ENCODE peak calls at places on chromosomes 16 and 17, in six cellular contexts. P is HL-60, I is GM12878, T is K562, R is H1, F is HepG2. B is an unnamed sample.

GRCh38 chr17:28384281-28385036 is 13.0 kb downstream of the SARM1 start:
- DNase-seq in P (no peak), I (no peak), T (no peak), R (peak), F (no peak), B (no peak)

GRCh38 chr17:61340431-61340830 is 59.2 kb upstream of the TBX2 start:
- DNase-seq in P (no peak), I (no peak), T (no peak), R (no peak), F (no peak), B (no peak)

GRCh38 chr17:77328823-77329740 is 188.3 kb downstream of the SEC14L1 start:
- DNase-seq in P (no peak), I (no peak), T (no peak), R (no peak), F (no peak), B (no peak)

GRCh38 chr17:71975331-71975801 is 145.5 kb upstream of the SOX9 start:
- DNase-seq in P (no peak), I (no peak), T (no peak), R (no peak), F (no peak), B (no peak)

GRCh38 chr16:71626858-71627213 is 852 bp downstream of the MARVELD3 start:
- DNase-seq in P (no peak), I (no peak), T (peak), R (peak), F (no peak), B (no peak)

GRCh38 chr17:231966-232807 is 50.7 kb upstream of the DOC2B start:
- DNase-seq in P (no peak), I (no peak), T (no peak), R (peak), F (no peak), B (peak)

GRCh38 chr17:35947156-35947585 is 3.7 kb upstream of the LYZL6 start:
- DNase-seq in P (peak), I (no peak), T (peak), R (peak), F (peak), B (peak)

GRCh38 chr17:8696951-8697745 is 47.5 kb downstream of the CCDC42 start:
- DNase-seq in P (no peak), I (no peak), T (no peak), R (peak), F (peak), B (peak)

GRCh38 chr16:85556456-85557082 is 56.6 kb upstream of the GSE1 start:
- DNase-seq in P (no peak), I (no peak), T (peak), R (peak), F (no peak), B (peak)

GRCh38 chr16:49048557-49048956 is 233.1 kb downstream of the CBLN1 start:
- DNase-seq in P (no peak), I (no peak), T (no peak), R (no peak), F (peak), B (no peak)

GRCh38 chr17:38730526-38731379 is 612 bp downstream of the CISD3 start:
- DNase-seq in P (no peak), I (no peak), T (no peak), R (peak), F (peak), B (peak)

GRCh38 chr16:84093879-84094270 is 22.9 kb downstream of the MBTPS1 start:
- DNase-seq in P (no peak), I (no peak), T (no peak), R (no peak), F (no peak), B (no peak)

GRCh38 chr16:87757841-87758426 is 7.9 kb downstream of the KLHDC4 start:
- DNase-seq in P (no peak), I (no peak), T (no peak), R (no peak), F (no peak), B (no peak)

GRCh38 chr17:28204751-28205150 is 114.2 kb upstream of the TMEM97 start:
- DNase-seq in P (no peak), I (no peak), T (no peak), R (no peak), F (no peak), B (no peak)

GRCh38 chr16:55489119-55489955 is 10.3 kb downstream of the MMP2 start:
- DNase-seq in P (no peak), I (no peak), T (no peak), R (no peak), F (no peak), B (no peak)

GRCh38 chr16:85248857-85249256 is 136.6 kb upstream of the CIBAR2 start:
- DNase-seq in P (no peak), I (no peak), T (no peak), R (no peak), F (no peak), B (no peak)

GRCh38 chr16:11133344-11133921 is 122.6 kb downstream of the SOCS1 start:
- DNase-seq in P (peak), I (no peak), T (peak), R (no peak), F (peak), B (no peak)

GRCh38 chr17:11953924-11954323 is 43.4 kb downstream of the ZNF18 start:
- DNase-seq in P (no peak), I (no peak), T (no peak), R (no peak), F (no peak), B (no peak)

GRCh38 chr17:80843741-80844156 is 147.9 kb upstream of the CHMP6 start:
- DNase-seq in P (no peak), I (no peak), T (no peak), R (no peak), F (peak), B (no peak)

GRCh38 chr17:19244796-19245195 is 7.6 kb downstream of the EPN2 start:
- DNase-seq in P (no peak), I (no peak), T (no peak), R (no peak), F (no peak), B (no peak)

GRCh38 chr17:13030459-13031305 is 12.9 kb upstream of the ELAC2 start:
- DNase-seq in P (no peak), I (no peak), T (peak), R (peak), F (peak), B (peak)

GRCh38 chr17:54536306-54536705 is 364.3 kb upstream of the TOM1L1 start:
- DNase-seq in P (no peak), I (no peak), T (no peak), R (no peak), F (no peak), B (no peak)

GRCh38 chr17:77436058-77436442 is 295.3 kb downstream of the SEC14L1 start:
- DNase-seq in P (no peak), I (no peak), T (no peak), R (peak), F (no peak), B (peak)

GRCh38 chr16:15810949-15811348 is 45.9 kb downstream of the MYH11 start:
- DNase-seq in P (no peak), I (no peak), T (no peak), R (no peak), F (no peak), B (no peak)

GRCh38 chr17:27495460-27495859 is 39.2 kb downstream of the KSR1 start:
- DNase-seq in P (no peak), I (no peak), T (no peak), R (no peak), F (no peak), B (no peak)

GRCh38 chr17:18379246-18380146 is 1.9 kb downstream of the EVPLL start:
- DNase-seq in P (no peak), I (no peak), T (no peak), R (no peak), F (no peak), B (peak)

GRCh38 chr17:8156174-8156992 is 4.2 kb upstream of the PER1 start:
- DNase-seq in P (peak), I (peak), T (peak), R (peak), F (peak), B (peak)

GRCh38 chr17:1493291-1493980 is 950 bp upstream of the MYO1C start:
- DNase-seq in P (no peak), I (no peak), T (no peak), R (no peak), F (no peak), B (no peak)

GRCh38 chr16:66470556-66470955 is 43.5 kb downstream of the BEAN1 start:
- DNase-seq in P (no peak), I (no peak), T (no peak), R (no peak), F (no peak), B (no peak)

GRCh38 chr17:33014751-33015150 is 23.1 kb downstream of the SPACA3 start:
- DNase-seq in P (no peak), I (no peak), T (no peak), R (peak), F (peak), B (peak)

GRCh38 chr17:42617956-42618431 is 8.5 kb downstream of the TUBG1 start:
- DNase-seq in P (no peak), I (peak), T (peak), R (peak), F (no peak), B (peak)

GRCh38 chr17:36493956-36494355 is 7.5 kb downstream of the ZNHIT3 start:
- DNase-seq in P (no peak), I (no peak), T (no peak), R (no peak), F (no peak), B (no peak)

GRCh38 chr16:10277597-10277996 is 95.4 kb upstream of the GRIN2A start:
- DNase-seq in P (no peak), I (no peak), T (no peak), R (no peak), F (no peak), B (no peak)

GRCh38 chr17:37527249-37527851 is 37.7 kb downstream of the DUSP14 start:
- DNase-seq in P (peak), I (no peak), T (peak), R (peak), F (peak), B (peak)

GRCh38 chr17:57612202-57613071 is 132.7 kb downstream of the CCDC182 start:
- DNase-seq in P (no peak), I (peak), T (peak), R (no peak), F (peak), B (no peak)
- TF ChIP-seq GABPA in P (no peak), I (no peak), T (no peak), R (no peak), F (no peak), B (no peak)

DNA sequence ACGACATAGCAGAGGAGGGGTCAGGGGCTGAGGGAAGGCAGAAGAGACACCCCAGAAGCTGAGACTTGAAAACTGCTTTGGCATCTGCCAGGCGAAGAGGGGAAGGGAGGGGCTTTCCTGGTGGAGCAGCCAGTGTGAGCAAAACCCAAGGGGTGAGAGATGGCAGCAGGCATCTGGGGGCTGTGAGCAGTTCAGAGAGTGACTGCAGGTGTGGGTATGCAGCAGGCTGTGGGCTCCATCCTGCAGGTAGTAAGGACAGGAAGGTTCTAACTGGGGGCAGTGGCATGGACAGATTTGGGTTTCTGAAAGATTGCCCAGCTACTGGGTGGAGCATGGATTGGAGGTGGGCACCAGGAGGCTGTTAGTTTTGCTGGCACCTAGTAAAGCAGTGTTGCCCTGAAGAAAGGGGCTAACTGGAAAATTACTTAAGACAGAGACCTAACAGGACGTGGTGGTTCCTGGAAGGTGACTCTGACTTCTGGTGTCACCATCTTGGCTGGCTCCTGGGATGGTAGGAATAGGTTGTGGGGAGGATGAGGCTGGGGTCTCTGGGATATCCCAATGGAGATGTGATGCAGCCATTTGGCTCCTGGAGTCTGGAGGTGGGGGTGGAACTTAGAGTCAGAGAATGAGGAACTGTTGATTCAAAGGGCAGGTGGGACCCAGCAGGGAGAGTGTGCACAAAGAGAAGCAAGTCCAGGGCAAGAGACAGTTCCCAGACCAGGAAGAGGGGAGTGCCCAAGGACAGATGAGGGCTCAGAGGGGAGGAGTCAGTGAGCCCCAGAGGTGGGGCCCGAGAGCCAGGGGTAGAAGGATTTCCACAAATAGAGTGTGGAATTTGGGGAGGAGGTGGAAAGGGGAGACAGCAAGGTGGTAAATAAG is 11.2 kb downstream of the BCL7C start:
- DNase-seq in P (no peak), I (no peak), T (no peak), R (no peak), F (no peak), B (no peak)
- TF ChIP-seq GABPA in P (no peak), I (no peak), T (no peak), R (no peak), F (no peak), B (no peak)

GRCh38 chr17:76007850-76008165 is 7.2 kb downstream of the CDK3 start:
- DNase-seq in P (no peak), I (no peak), T (no peak), R (no peak), F (no peak), B (no peak)

GRCh38 chr17:76009969-76010661 is 9.5 kb downstream of the CDK3 start:
- DNase-seq in P (no peak), I (no peak), T (no peak), R (no peak), F (no peak), B (no peak)

GRCh38 chr17:76008630-76009425 is 8.2 kb downstream of the CDK3 start:
- DNase-seq in P (no peak), I (no peak), T (no peak), R (no peak), F (no peak), B (no peak)

GRCh38 chr17:76008208-76008607 is 7.6 kb downstream of the CDK3 start:
- DNase-seq in P (no peak), I (no peak), T (no peak), R (no peak), F (no peak), B (no peak)

DNA sequence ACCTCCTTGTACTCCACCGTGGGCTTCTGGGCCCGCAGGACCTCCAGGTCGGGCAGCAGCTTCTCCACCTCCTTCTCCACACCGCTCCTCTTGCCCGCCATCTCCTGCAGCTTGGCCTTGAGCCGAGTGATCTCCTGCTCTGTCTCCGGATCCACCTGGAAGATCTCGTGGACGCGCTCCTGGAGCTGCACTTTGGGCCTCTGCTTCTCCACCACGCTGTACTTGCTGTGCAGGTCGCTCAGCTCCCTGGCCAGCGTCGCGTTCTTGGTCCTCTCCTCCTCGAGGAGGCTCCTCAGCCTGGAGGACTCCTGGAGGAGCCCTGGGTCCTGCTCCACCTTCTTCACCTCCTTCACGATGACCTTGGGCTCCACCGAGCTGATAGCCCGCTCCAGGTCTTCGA is 8.8 kb downstream of the CDK3 start:
- DNase-seq in P (no peak), I (no peak), T (no peak), R (no peak), F (no peak), B (no peak)
- TF ChIP-seq GABPA in P (no peak), I (no peak), T (no peak), R (no peak), F (no peak), B (no peak)

GRCh38 chr16:64702415-64702814 is 419.4 kb downstream of the CDH11 start:
- DNase-seq in P (no peak), I (no peak), T (no peak), R (no peak), F (no peak), B (no peak)

GRCh38 chr16:64695684-64696083 is 426.2 kb downstream of the CDH11 start:
- DNase-seq in P (no peak), I (no peak), T (no peak), R (no peak), F (no peak), B (no peak)

GRCh38 chr16:64700628-64701027 is 421.2 kb downstream of the CDH11 start:
- DNase-seq in P (no peak), I (no peak), T (no peak), R (no peak), F (no peak), B (no peak)

GRCh38 chr16:64696872-64697271 is 425.0 kb downstream of the CDH11 start:
- DNase-seq in P (no peak), I (no peak), T (no peak), R (no peak), F (no peak), B (no peak)
- TF ChIP-seq GABPA in P (no peak), I (no peak), T (no peak), R (no peak), F (no peak), B (no peak)

GRCh38 chr17:44065668-44066203 is 735 bp downstream of the LSM12 start:
- DNase-seq in P (no peak), I (no peak), T (no peak), R (no peak), F (no peak), B (no peak)
- TF ChIP-seq GABPA in P (no peak), I (no peak), T (no peak), R (no peak), F (no peak), B (no peak)

GRCh38 chr16:89344846-89345577 is 127.5 kb downstream of the ZNF778 start:
- DNase-seq in P (no peak), I (no peak), T (no peak), R (no peak), F (no peak), B (no peak)

GRCh38 chr16:89344314-89344828 is 126.9 kb downstream of the ZNF778 start:
- DNase-seq in P (no peak), I (no peak), T (no peak), R (no peak), F (no peak), B (no peak)

GRCh38 chr16:89346869-89347268 is 129.4 kb downstream of the ZNF778 start:
- DNase-seq in P (no peak), I (no peak), T (no peak), R (no peak), F (no peak), B (no peak)

GRCh38 chr16:89343501-89344291 is 126.2 kb downstream of the ZNF778 start:
- DNase-seq in P (no peak), I (no peak), T (no peak), R (no peak), F (no peak), B (no peak)

GRCh38 chr16:89345663-89346150 is 128.2 kb downstream of the ZNF778 start:
- DNase-seq in P (no peak), I (no peak), T (no peak), R (no peak), F (peak), B (no peak)
- TF ChIP-seq GABPA in P (no peak), I (no peak), T (no peak), R (no peak), F (no peak), B (no peak)

GRCh38 chr16:21185659-21186325 is 25.6 kb downstream of the ZP2 start:
- DNase-seq in P (no peak), I (no peak), T (no peak), R (no peak), F (no peak), B (no peak)
- TF ChIP-seq GABPA in P (no peak), I (no peak), T (no peak), R (no peak), F (no peak), B (no peak)

GRCh38 chr17:82963104-82963950 is 116.1 kb upstream of the METRNL start:
- DNase-seq in P (peak), I (no peak), T (no peak), R (peak), F (no peak), B (peak)
- TF ChIP-seq GABPA in P (no peak), I (no peak), T (no peak), R (peak), F (no peak), B (no peak)

GRCh38 chr16:57668259-57668563 is at the start of gene ADGRG3:
- DNase-seq in P (no peak), I (no peak), T (no peak), R (no peak), F (no peak), B (no peak)

GRCh38 chr16:57666353-57667068 is 1.6 kb upstream of the ADGRG3 start:
- DNase-seq in P (no peak), I (no peak), T (no peak), R (no peak), F (no peak), B (no peak)

GRCh38 chr16:57668630-57669475 is 747 bp downstream of the ADGRG3 start:
- DNase-seq in P (no peak), I (no peak), T (no peak), R (no peak), F (no peak), B (no peak)

GRCh38 chr16:57667069-57667525 is 1.0 kb upstream of the ADGRG3 start:
- DNase-seq in P (no peak), I (no peak), T (no peak), R (no peak), F (no peak), B (no peak)

DNA sequence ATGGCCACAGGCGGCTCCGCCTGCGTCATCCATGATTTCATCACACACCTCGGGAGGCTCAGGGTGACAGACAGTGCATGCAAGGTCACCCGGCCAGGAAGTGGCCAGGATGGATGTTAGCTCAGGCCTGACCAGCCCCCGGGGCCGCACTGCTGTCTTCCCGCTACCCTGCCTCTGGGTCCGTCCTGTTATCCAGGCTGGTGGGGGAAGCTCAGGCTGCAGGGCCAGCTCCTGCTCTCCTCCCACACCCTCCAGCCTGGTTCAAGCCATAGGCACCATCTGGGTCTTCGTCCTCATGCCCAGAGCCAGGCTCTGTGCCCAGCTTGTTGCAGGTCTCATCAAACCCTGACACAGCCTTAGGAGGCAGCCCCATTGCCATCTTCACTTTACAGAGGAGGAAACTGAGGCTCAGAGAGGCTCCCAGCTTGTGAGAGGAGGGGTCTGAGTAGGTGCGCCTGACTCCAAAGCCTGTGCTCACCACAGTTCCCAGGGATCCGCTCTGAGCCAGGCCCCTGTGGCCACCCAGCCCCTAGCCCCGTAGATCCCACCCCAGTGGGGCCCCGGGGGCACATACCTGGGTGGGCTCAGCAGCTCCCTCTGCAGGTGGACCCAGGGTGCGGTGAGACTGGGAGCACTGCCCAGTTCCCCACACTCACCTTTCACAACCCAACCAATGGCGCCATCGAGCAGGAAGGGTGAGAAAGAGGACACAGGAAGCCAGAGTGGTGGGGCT is 414 bp upstream of the ADGRG3 start:
- DNase-seq in P (peak), I (no peak), T (peak), R (peak), F (peak), B (peak)
- TF ChIP-seq GABPA in P (no peak), I (no peak), T (peak), R (no peak), F (peak), B (no peak)

B was measured in SK-N-SH.